ENCODE peak calls at places on chromosome 11, in ten cellular contexts. D is HCT116, B is stomach, A is RWPE1, S is spleen, I is GM10248, U is lower lobe of right lung, W is AG10803, Y is cardiac muscle cell, H is esophagus squamous epithelium. M is an unnamed sample.
A peak's percentile ranks its signal among the peaks of the same experiment; 100 is the strongest.

GRCh38 chr11:69744435-69744834 is 30.7 kb downstream of the FGF4 start:
- DNase-seq in W (peak; percentile 59), D (no peak), B (no peak), U (no peak), H (no peak), I (no peak), A (peak; percentile 13), S (no peak), Y (no peak), M (no peak)

GRCh38 chr11:123457187-123457770 is 27.2 kb downstream of the GRAMD1B start:
- DNase-seq in W (no peak), S (no peak), D (no peak), B (no peak), I (no peak), H (no peak), Y (no peak), A (no peak), U (peak; percentile 63), M (peak; percentile 64)

GRCh38 chr11:94129505-94130335 is 1.1 kb downstream of the PANX1 start:
- DNase-seq in D (peak; percentile 56), H (no peak), B (no peak), Y (no peak), U (no peak), W (peak; percentile 35), A (peak; percentile 84), S (no peak), I (no peak), M (no peak)

GRCh38 chr11:13535819-13536218 is 40.0 kb upstream of the PTH start:
- DNase-seq in W (no peak), Y (peak; percentile 5), B (no peak), S (no peak), A (no peak), U (no peak), D (peak; percentile 6), I (no peak), H (no peak), M (no peak)

GRCh38 chr11:86547727-86548126 is 124.7 kb downstream of the ME3 start:
- DNase-seq in W (no peak), Y (no peak), B (no peak), A (no peak), D (no peak), I (no peak), H (no peak), U (no peak), S (no peak), M (no peak)

GRCh38 chr11:108914981-108915380 is 250.1 kb downstream of the DDX10 start:
- DNase-seq in A (no peak), I (no peak), D (no peak), W (peak; percentile 47), S (no peak), H (no peak), Y (no peak), U (no peak), B (no peak), M (no peak)

GRCh38 chr11:122852071-122852831 is 14.0 kb downstream of the CRTAM start:
- DNase-seq in B (no peak), U (no peak), S (no peak), A (no peak), D (no peak), W (peak; percentile 32), Y (no peak), H (no peak), I (no peak), M (no peak)

GRCh38 chr11:47539681-47540039 is 13.3 kb downstream of the CELF1 start:
- DNase-seq in D (no peak), S (no peak), A (peak; percentile 9), Y (no peak), H (no peak), U (no peak), I (no peak), B (peak; percentile 47), W (no peak), M (no peak)

GRCh38 chr11:47950396-47950795 is 30.0 kb upstream of the PTPRJ start:
- DNase-seq in A (no peak), W (no peak), U (peak; percentile 54), H (no peak), B (no peak), Y (no peak), I (no peak), S (peak; percentile 81), D (no peak), M (no peak)

DNA sequence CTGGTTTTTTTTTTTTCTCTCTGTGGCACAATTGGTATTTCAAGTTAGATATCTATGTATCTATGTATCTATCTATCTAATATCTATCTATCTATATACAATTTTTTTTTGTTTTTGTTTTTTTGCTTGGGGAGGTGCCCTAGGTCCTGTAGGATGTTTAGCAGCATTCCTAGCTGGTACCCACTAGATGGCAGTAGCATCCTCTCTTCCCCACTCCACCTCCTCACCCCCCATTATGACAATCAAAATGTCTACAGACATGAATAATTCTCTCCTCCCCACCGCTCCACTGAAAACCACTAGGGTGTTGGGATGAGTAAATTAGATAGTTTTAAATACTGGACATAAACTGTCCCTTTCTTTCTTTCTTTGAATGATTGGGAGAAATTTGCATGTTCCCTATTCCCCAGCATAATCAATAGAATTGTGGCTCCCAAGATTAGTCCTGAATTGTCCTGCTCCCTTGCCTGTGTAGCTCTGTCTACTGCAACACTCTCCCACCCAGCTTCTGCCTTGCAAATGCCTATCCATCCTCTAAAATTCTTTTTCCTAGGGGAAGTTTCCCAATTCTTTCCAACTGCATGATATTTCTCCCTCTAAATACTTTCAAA is 1152.4 kb downstream of the LRRC4C start:
- DNase-seq in U (no peak), B (no peak), A (peak; percentile 78), D (no peak), I (peak; percentile 34), H (no peak), W (peak; percentile 57), Y (peak; percentile 56), S (no peak), M (no peak)
- TF ChIP-seq CTCF in U (peak; percentile 58), B (no peak), A (peak; percentile 67), D (no peak), I (peak; percentile 43), H (no peak), W (peak; percentile 90), Y (peak; percentile 72), S (peak; percentile 47), M (peak; percentile 47)

DNA sequence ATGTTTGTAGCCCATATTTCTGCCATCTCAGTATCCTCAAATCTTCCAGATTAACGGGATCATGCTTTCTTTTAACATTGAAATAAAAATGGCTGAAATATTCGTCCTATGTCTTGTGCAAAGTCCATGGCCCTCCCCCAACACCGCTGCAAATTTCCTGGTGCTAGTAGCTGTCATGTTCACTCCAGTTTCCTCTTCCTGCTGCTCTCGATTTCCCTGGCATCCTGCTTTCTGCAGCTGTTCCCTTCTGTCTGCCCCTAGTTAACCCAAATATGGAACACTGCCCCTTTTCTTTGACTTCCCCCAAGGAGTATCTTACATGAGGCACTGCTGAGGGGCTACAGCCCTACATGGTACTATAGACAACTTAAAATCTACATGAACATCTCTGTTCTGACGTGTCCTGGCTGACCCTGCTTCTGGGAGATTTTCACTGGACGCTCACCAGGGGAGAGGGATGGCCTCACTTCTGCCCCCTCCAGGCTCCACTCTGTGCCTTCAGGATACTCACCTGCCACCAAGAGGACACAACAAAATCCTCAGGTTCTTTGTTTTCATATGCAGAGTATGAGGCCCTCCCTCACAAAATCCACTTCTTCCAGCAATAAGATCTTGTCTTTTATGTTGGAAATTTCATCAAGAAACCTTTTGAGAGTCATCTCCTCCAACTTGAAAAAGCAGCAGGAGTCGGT is 29.4 kb upstream of the SCUBE2 start:
- DNase-seq in B (no peak), A (no peak), Y (peak; percentile 36), S (no peak), D (peak; percentile 15), U (no peak), I (no peak), W (no peak), H (no peak), M (no peak)
- TF ChIP-seq CTCF in B (no peak), A (no peak), Y (peak; percentile 40), S (no peak), D (peak; percentile 83), U (peak; percentile 6), I (no peak), W (no peak), H (no peak), M (no peak)

GRCh38 chr11:72353861-72354260 is 80.5 kb downstream of the CLPB start:
- DNase-seq in B (peak; percentile 28), I (no peak), H (no peak), D (no peak), A (no peak), Y (no peak), S (no peak), U (no peak), W (no peak), M (no peak)

GRCh38 chr11:72354356-72355115 is 79.8 kb downstream of the CLPB start:
- DNase-seq in S (no peak), D (no peak), H (no peak), U (no peak), I (no peak), B (no peak), Y (no peak), A (peak; percentile 13), W (no peak), M (no peak)

GRCh38 chr11:72349616-72350218 is 84.6 kb downstream of the CLPB start:
- DNase-seq in I (no peak), S (no peak), Y (no peak), U (no peak), A (no peak), B (no peak), W (no peak), D (no peak), H (no peak), M (peak; percentile 20)

GRCh38 chr11:72350752-72351151 is 83.6 kb downstream of the CLPB start:
- DNase-seq in H (no peak), A (no peak), B (no peak), I (no peak), S (no peak), D (no peak), W (no peak), Y (no peak), U (no peak), M (no peak)

DNA sequence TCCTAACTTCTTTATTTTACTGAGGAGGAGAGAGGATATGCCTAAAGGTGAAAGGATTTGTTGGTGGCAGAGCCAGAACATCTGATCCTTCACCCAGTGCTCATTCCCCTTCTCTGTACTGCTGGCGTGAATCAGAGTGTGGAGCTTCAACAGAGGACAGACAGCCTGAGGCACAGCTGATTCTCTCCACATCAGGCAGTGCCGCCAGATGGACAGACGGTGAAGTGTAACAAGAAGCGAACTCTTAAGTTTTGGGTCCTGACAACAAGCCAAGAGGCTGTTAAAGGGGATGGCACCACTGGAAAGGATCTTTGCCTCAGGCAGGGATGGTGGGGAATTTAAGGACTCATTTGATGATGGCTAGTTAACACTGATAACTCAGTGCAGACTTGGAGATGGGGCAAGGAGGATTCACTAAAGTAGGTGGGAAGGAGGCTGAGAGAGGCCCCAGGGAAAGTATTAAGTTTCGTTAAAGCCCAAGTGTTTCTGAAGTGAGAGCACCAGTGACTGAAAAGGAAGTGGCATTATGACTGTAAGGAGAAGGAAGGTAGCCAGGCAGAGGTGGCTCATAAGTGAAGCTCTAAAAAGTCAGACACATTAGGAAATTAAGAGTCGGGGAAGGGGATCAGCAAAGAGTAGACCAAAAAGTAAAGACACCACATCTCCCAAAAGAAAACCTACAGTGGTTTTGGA is 81.3 kb downstream of the CLPB start:
- DNase-seq in Y (peak; percentile 59), W (peak; percentile 81), I (peak; percentile 45), S (no peak), D (no peak), H (no peak), A (no peak), B (no peak), U (no peak), M (peak; percentile 24)
- TF ChIP-seq CTCF in Y (peak; percentile 62), W (peak; percentile 74), I (peak; percentile 36), S (no peak), D (no peak), H (no peak), A (no peak), B (no peak), U (no peak), M (no peak)

GRCh38 chr11:59142530-59143507 is at the start of gene FAM111A:
- DNase-seq in U (peak; percentile 95), Y (peak; percentile 75), H (peak; percentile 36), S (peak; percentile 97), W (peak; percentile 85), I (peak; percentile 82), B (peak; percentile 92), A (peak; percentile 91), D (peak; percentile 83), M (peak; percentile 90)
- TF ChIP-seq CTCF in U (peak; percentile 30), Y (peak; percentile 43), H (no peak), S (no peak), W (peak; percentile 31), I (peak; percentile 70), B (no peak), A (peak; percentile 20), D (no peak), M (no peak)

M was measured in testis.